ENCODE peak calls at places on chromosome 18, in four cellular contexts. One of them, this sample, is unnamed.

GRCh38 chr18:7256959-7257742 is 26.3 kb downstream of the LRRC30 start:
- DNase-seq in neural progenitor cell: peak
- DNase-seq in K562: no peak
- DNase-seq in HepG2: no peak
- DNase-seq in this sample: no peak

GRCh38 chr18:41745166-41746049 is 209.6 kb upstream of the PIK3C3 start:
- DNase-seq in K562: no peak
- DNase-seq in neural progenitor cell: peak
- DNase-seq in HepG2: peak
- DNase-seq in this sample: peak

GRCh38 chr18:44700652-44701051 is 20.0 kb downstream of the SETBP1 start:
- DNase-seq in HepG2: no peak
- DNase-seq in K562: no peak
- DNase-seq in neural progenitor cell: no peak
- DNase-seq in this sample: no peak

GRCh38 chr18:74139888-74140287 is 7.7 kb downstream of the FBXO15 start:
- DNase-seq in HepG2: no peak
- DNase-seq in K562: peak
- DNase-seq in neural progenitor cell: no peak
- DNase-seq in this sample: peak

GRCh38 chr18:44589709-44590108 is 91.0 kb upstream of the SETBP1 start:
- DNase-seq in K562: no peak
- DNase-seq in neural progenitor cell: no peak
- DNase-seq in HepG2: no peak
- DNase-seq in this sample: peak

GRCh38 chr18:5518179-5518770 is 25.5 kb downstream of the EPB41L3 start:
- DNase-seq in neural progenitor cell: no peak
- DNase-seq in HepG2: no peak
- DNase-seq in K562: no peak
- DNase-seq in this sample: no peak

GRCh38 chr18:61888622-61889021 is 4.2 kb downstream of the RNF152 start:
- DNase-seq in HepG2: no peak
- DNase-seq in neural progenitor cell: no peak
- DNase-seq in K562: no peak
- DNase-seq in this sample: no peak

GRCh38 chr18:3175195-3175758 is 44.5 kb downstream of the MYOM1 start:
- DNase-seq in neural progenitor cell: no peak
- DNase-seq in HepG2: no peak
- DNase-seq in K562: no peak
- DNase-seq in this sample: no peak

GRCh38 chr18:286515-287310 is 18.9 kb upstream of the THOC1 start:
- DNase-seq in neural progenitor cell: peak
- DNase-seq in K562: no peak
- DNase-seq in HepG2: peak
- DNase-seq in this sample: peak

GRCh38 chr18:27845897-27846296 is 331.0 kb downstream of the CDH2 start:
- DNase-seq in HepG2: no peak
- DNase-seq in K562: no peak
- DNase-seq in neural progenitor cell: no peak
- DNase-seq in this sample: no peak

DNA sequence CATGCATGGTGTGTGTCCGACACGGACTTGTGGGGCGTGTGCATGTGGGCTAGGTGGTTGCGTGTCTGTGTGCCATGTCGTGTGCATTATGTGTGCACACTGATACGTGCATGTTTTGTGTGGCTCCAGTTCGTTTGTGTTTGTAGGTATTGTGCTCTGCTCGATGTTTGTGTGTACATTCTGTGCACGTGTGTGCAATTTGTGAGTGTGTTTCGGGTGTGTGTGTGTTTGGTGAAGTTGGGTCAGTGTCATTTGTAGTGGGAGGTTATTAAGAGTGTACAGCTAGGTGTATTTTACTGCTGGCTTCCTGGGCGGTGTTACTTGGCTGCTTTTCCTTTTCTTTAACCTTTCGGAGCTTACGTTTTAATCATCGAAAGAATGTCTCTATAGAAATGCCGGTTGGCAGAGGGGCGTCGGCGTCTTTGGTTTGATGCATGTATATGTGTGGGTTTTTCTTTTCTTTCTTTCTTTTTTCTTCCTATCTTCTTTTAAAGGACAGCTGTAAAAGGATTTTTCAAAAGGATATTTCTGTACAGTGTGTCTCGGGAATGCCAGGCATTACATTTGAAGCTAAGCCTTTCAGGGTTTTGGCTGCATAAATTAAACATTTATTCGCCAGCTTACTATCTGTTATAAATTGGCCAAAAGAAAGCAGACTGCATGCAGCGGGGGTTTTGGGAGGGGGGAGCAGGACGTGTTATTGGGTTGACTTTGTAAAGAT is 1.3 kb downstream of the ASXL3 start:
- DNase-seq in HepG2: no peak
- DNase-seq in K562: no peak
- DNase-seq in neural progenitor cell: peak
- DNase-seq in this sample: no peak
- TF ChIP-seq EZH2 in HepG2: peak
- TF ChIP-seq EZH2 in K562: no peak
- TF ChIP-seq EZH2 in neural progenitor cell: peak
- TF ChIP-seq EZH2 in this sample: no peak

DNA sequence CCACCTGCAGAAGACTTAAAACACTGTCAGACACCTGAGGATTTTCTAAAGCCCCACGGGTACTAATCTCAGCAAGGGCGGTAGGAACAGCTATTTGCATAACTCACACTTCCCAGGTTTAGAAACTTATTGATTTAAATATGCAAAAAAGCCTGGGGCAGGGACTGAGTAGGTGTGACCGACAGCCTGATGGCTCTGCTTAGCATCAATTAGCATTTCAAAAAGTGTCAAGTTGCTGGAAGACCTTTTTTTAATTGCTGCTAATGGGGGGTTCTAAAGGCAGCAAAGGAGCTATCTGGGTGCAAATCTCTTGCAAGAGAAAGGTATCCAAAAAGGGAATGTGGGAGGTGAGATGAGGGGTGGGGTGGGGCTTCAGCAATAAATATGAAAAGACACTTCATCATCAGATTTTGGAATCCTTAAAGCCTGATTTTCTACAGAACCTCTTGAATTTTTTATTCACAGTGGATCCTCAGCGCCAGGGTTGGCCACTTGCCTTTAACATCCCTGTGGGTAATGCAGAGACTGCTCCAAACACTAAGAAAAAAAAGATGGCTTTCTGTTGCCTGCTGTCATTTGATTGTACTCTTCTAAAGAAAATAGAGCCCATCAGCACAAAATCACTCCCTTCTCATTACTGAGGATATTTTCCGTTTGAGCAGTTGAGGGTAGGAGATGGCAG is 121.1 kb upstream of the RMP24 start:
- DNase-seq in K562: no peak
- DNase-seq in neural progenitor cell: no peak
- DNase-seq in HepG2: no peak
- DNase-seq in this sample: no peak
- TF ChIP-seq EZH2 in K562: no peak
- TF ChIP-seq EZH2 in neural progenitor cell: no peak
- TF ChIP-seq EZH2 in HepG2: no peak
- TF ChIP-seq EZH2 in this sample: no peak

GRCh38 chr18:79395761-79396404 is at the start of gene NFATC1:
- DNase-seq in HepG2: no peak
- DNase-seq in neural progenitor cell: peak
- DNase-seq in K562: peak
- DNase-seq in this sample: peak
- TF ChIP-seq EZH2 in HepG2: no peak
- TF ChIP-seq EZH2 in neural progenitor cell: no peak
- TF ChIP-seq EZH2 in K562: no peak
- TF ChIP-seq EZH2 in this sample: no peak

DNA sequence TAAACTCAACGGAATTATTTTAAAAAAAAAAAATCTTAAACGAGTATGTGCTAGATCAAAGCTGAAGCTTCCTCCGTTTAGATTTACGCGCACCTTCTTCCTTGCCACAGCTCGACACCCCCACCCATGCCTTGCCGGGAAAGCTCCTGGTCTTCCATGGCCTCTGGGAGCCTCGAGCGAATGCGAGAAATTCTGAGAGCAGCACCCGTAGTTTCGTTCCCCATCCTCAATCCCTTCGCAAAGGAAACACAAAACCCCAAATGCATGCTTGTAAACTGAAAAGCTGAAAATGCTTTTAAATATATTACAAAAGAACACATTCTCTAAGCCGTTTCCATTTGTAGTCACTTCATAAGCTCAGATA is 1.6 kb downstream of the DSC3 start:
- DNase-seq in neural progenitor cell: peak
- DNase-seq in K562: no peak
- DNase-seq in HepG2: no peak
- DNase-seq in this sample: peak
- TF ChIP-seq EZH2 in neural progenitor cell: peak
- TF ChIP-seq EZH2 in K562: no peak
- TF ChIP-seq EZH2 in HepG2: no peak
- TF ChIP-seq EZH2 in this sample: no peak

GRCh38 chr18:50196261-50196660 is 1.3 kb upstream of the MYO5B start:
- DNase-seq in HepG2: no peak
- DNase-seq in neural progenitor cell: no peak
- DNase-seq in K562: no peak
- DNase-seq in this sample: no peak

GRCh38 chr18:50194623-50195532 is at the start of gene MYO5B:
- DNase-seq in K562: peak
- DNase-seq in HepG2: peak
- DNase-seq in neural progenitor cell: peak
- DNase-seq in this sample: peak

GRCh38 chr18:50192903-50193795 is 1.8 kb downstream of the MYO5B start:
- DNase-seq in neural progenitor cell: peak
- DNase-seq in K562: no peak
- DNase-seq in HepG2: no peak
- DNase-seq in this sample: peak

GRCh38 chr18:50195689-50196088 is 742 bp upstream of the MYO5B start:
- DNase-seq in neural progenitor cell: no peak
- DNase-seq in K562: no peak
- DNase-seq in HepG2: no peak
- DNase-seq in this sample: no peak

GRCh38 chr18:50193796-50194622 is 938 bp downstream of the MYO5B start:
- DNase-seq in K562: no peak
- DNase-seq in HepG2: no peak
- DNase-seq in neural progenitor cell: peak
- DNase-seq in this sample: peak
- TF ChIP-seq EZH2 in K562: no peak
- TF ChIP-seq EZH2 in HepG2: no peak
- TF ChIP-seq EZH2 in neural progenitor cell: peak
- TF ChIP-seq EZH2 in this sample: no peak

DNA sequence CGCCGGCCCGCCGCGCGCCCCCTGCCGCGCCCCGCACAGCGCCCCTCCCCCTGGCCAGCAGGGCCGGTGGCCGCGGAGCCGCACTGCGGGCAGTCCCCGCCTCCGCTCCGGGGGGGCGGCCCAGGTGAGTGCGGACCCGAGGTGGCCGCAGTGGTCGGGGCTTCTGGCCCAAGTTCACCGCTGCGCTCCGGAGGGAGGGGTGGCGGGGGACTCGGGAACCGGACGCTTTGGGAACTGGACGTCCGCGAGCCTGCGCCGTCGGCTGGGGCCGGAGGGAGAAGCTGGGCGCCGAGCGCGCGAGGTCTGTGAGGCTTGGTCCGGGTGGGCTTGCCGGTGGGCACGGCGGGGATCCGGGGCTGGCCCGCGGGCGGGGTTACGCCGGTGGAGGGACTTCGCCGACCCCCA is 587 bp upstream of the LDLRAD4 start:
- DNase-seq in neural progenitor cell: peak
- DNase-seq in HepG2: no peak
- DNase-seq in K562: peak
- DNase-seq in this sample: no peak
- TF ChIP-seq EZH2 in neural progenitor cell: no peak
- TF ChIP-seq EZH2 in HepG2: no peak
- TF ChIP-seq EZH2 in K562: no peak
- TF ChIP-seq EZH2 in this sample: no peak

DNA sequence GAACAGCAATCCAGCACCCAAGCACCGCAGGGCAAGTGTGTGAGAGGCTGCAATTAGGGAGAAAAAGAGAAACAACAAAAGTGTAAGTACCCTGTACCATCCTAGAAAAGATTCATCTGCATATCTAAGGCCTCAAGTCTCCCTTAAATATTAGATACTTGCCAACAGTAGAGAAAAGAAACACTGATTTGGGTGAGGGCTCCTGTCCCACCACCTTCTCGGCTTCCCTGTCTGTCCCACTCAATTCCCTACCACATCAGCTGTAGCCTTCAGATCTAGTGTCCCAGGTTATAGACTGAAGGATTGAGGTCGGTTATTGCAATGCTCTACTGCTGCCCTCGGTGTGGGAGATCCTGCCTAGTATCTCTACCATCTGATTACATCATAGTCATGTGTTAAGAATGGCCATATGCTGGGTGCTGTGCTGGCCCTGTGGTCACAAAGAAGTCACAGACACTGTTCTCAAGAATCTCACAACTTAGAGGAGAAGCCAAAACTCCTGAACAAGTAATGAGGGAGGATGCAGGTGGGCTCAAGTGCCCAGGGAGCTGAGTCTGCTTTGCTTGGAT is 2.5 kb downstream of the RAX start:
- DNase-seq in HepG2: no peak
- DNase-seq in K562: no peak
- DNase-seq in neural progenitor cell: no peak
- DNase-seq in this sample: no peak
- TF ChIP-seq EZH2 in HepG2: no peak
- TF ChIP-seq EZH2 in K562: no peak
- TF ChIP-seq EZH2 in neural progenitor cell: no peak
- TF ChIP-seq EZH2 in this sample: no peak

GRCh38 chr18:22171263-22171838 is 2.0 kb downstream of the GATA6 start:
- DNase-seq in HepG2: no peak
- DNase-seq in neural progenitor cell: peak
- DNase-seq in K562: no peak
- DNase-seq in this sample: no peak
- TF ChIP-seq EZH2 in HepG2: no peak
- TF ChIP-seq EZH2 in neural progenitor cell: peak
- TF ChIP-seq EZH2 in K562: no peak
- TF ChIP-seq EZH2 in this sample: no peak